ENCODE peak calls at places on chromosome 5, in ten cellular contexts. One of them, this sample, is unnamed.

GRCh38 chr5:980001-980588 is 28.5 kb upstream of the NKD2 start:
- DNase-seq in Calu3: peak
- DNase-seq in effector memory CD4-positive, alpha-beta T cell: no peak
- DNase-seq in naive thymus-derived CD8-positive, alpha-beta T cell: no peak
- DNase-seq in stimulated activated CD4-positive, alpha-beta T cell treated with anti-CD3 and anti-CD28 coated beads, Interleukin-1b, Interleukin-23, amount 100 ng/mL, for 4 hours: no peak
- DNase-seq in RKO: no peak
- DNase-seq in AG04450: no peak
- DNase-seq in CD8-positive, alpha-beta T cell: no peak
- DNase-seq in amniotic stem cell: no peak
- DNase-seq in activated CD4-positive, alpha-beta T cell treated with anti-CD3 and anti-CD28 coated beads, Interleukin-2, amount 10 ng/mL, durations not matched to agents 7 days and 5 days: no peak
- DNase-seq in this sample: no peak

GRCh38 chr5:87150630-87151029 is 117.1 kb upstream of the RASA1 start:
- DNase-seq in Calu3: no peak
- DNase-seq in effector memory CD4-positive, alpha-beta T cell: no peak
- DNase-seq in naive thymus-derived CD8-positive, alpha-beta T cell: no peak
- DNase-seq in stimulated activated CD4-positive, alpha-beta T cell treated with anti-CD3 and anti-CD28 coated beads, Interleukin-1b, Interleukin-23, amount 100 ng/mL, for 4 hours: no peak
- DNase-seq in RKO: no peak
- DNase-seq in AG04450: no peak
- DNase-seq in CD8-positive, alpha-beta T cell: no peak
- DNase-seq in amniotic stem cell: no peak
- DNase-seq in activated CD4-positive, alpha-beta T cell treated with anti-CD3 and anti-CD28 coated beads, Interleukin-2, amount 10 ng/mL, durations not matched to agents 7 days and 5 days: no peak
- DNase-seq in this sample: no peak

GRCh38 chr5:150503977-150504620 is 3.8 kb upstream of the NDST1 start:
- DNase-seq in Calu3: no peak
- DNase-seq in effector memory CD4-positive, alpha-beta T cell: no peak
- DNase-seq in naive thymus-derived CD8-positive, alpha-beta T cell: no peak
- DNase-seq in stimulated activated CD4-positive, alpha-beta T cell treated with anti-CD3 and anti-CD28 coated beads, Interleukin-1b, Interleukin-23, amount 100 ng/mL, for 4 hours: no peak
- DNase-seq in RKO: no peak
- DNase-seq in AG04450: no peak
- DNase-seq in CD8-positive, alpha-beta T cell: no peak
- DNase-seq in amniotic stem cell: no peak
- DNase-seq in activated CD4-positive, alpha-beta T cell treated with anti-CD3 and anti-CD28 coated beads, Interleukin-2, amount 10 ng/mL, durations not matched to agents 7 days and 5 days: no peak
- DNase-seq in this sample: no peak

GRCh38 chr5:139828207-139828895 is 32.7 kb downstream of the PSD2 start:
- DNase-seq in Calu3: no peak
- DNase-seq in effector memory CD4-positive, alpha-beta T cell: no peak
- DNase-seq in naive thymus-derived CD8-positive, alpha-beta T cell: no peak
- DNase-seq in stimulated activated CD4-positive, alpha-beta T cell treated with anti-CD3 and anti-CD28 coated beads, Interleukin-1b, Interleukin-23, amount 100 ng/mL, for 4 hours: no peak
- DNase-seq in RKO: no peak
- DNase-seq in AG04450: no peak
- DNase-seq in CD8-positive, alpha-beta T cell: no peak
- DNase-seq in amniotic stem cell: no peak
- DNase-seq in activated CD4-positive, alpha-beta T cell treated with anti-CD3 and anti-CD28 coated beads, Interleukin-2, amount 10 ng/mL, durations not matched to agents 7 days and 5 days: no peak
- DNase-seq in this sample: no peak

GRCh38 chr5:161547573-161548471 is 1.3 kb upstream of the GABRB2 start:
- DNase-seq in Calu3: peak
- DNase-seq in effector memory CD4-positive, alpha-beta T cell: no peak
- DNase-seq in naive thymus-derived CD8-positive, alpha-beta T cell: no peak
- DNase-seq in stimulated activated CD4-positive, alpha-beta T cell treated with anti-CD3 and anti-CD28 coated beads, Interleukin-1b, Interleukin-23, amount 100 ng/mL, for 4 hours: no peak
- DNase-seq in RKO: no peak
- DNase-seq in AG04450: no peak
- DNase-seq in CD8-positive, alpha-beta T cell: no peak
- DNase-seq in amniotic stem cell: no peak
- DNase-seq in activated CD4-positive, alpha-beta T cell treated with anti-CD3 and anti-CD28 coated beads, Interleukin-2, amount 10 ng/mL, durations not matched to agents 7 days and 5 days: no peak
- DNase-seq in this sample: no peak

GRCh38 chr5:10046681-10047080 is 203.0 kb downstream of the ATPSCKMT start:
- DNase-seq in Calu3: no peak
- DNase-seq in effector memory CD4-positive, alpha-beta T cell: no peak
- DNase-seq in naive thymus-derived CD8-positive, alpha-beta T cell: no peak
- DNase-seq in stimulated activated CD4-positive, alpha-beta T cell treated with anti-CD3 and anti-CD28 coated beads, Interleukin-1b, Interleukin-23, amount 100 ng/mL, for 4 hours: no peak
- DNase-seq in RKO: no peak
- DNase-seq in AG04450: no peak
- DNase-seq in CD8-positive, alpha-beta T cell: no peak
- DNase-seq in amniotic stem cell: no peak
- DNase-seq in activated CD4-positive, alpha-beta T cell treated with anti-CD3 and anti-CD28 coated beads, Interleukin-2, amount 10 ng/mL, durations not matched to agents 7 days and 5 days: no peak
- DNase-seq in this sample: no peak

GRCh38 chr5:71925608-71926091 is 181.6 kb upstream of the MAP1B start:
- DNase-seq in Calu3: no peak
- DNase-seq in effector memory CD4-positive, alpha-beta T cell: no peak
- DNase-seq in naive thymus-derived CD8-positive, alpha-beta T cell: no peak
- DNase-seq in stimulated activated CD4-positive, alpha-beta T cell treated with anti-CD3 and anti-CD28 coated beads, Interleukin-1b, Interleukin-23, amount 100 ng/mL, for 4 hours: no peak
- DNase-seq in RKO: no peak
- DNase-seq in AG04450: no peak
- DNase-seq in CD8-positive, alpha-beta T cell: no peak
- DNase-seq in amniotic stem cell: no peak
- DNase-seq in activated CD4-positive, alpha-beta T cell treated with anti-CD3 and anti-CD28 coated beads, Interleukin-2, amount 10 ng/mL, durations not matched to agents 7 days and 5 days: no peak
- DNase-seq in this sample: no peak

GRCh38 chr5:78213799-78214198 is 80.7 kb downstream of the AP3B1 start:
- DNase-seq in Calu3: no peak
- DNase-seq in effector memory CD4-positive, alpha-beta T cell: no peak
- DNase-seq in naive thymus-derived CD8-positive, alpha-beta T cell: no peak
- DNase-seq in stimulated activated CD4-positive, alpha-beta T cell treated with anti-CD3 and anti-CD28 coated beads, Interleukin-1b, Interleukin-23, amount 100 ng/mL, for 4 hours: no peak
- DNase-seq in RKO: no peak
- DNase-seq in AG04450: no peak
- DNase-seq in CD8-positive, alpha-beta T cell: no peak
- DNase-seq in amniotic stem cell: no peak
- DNase-seq in activated CD4-positive, alpha-beta T cell treated with anti-CD3 and anti-CD28 coated beads, Interleukin-2, amount 10 ng/mL, durations not matched to agents 7 days and 5 days: no peak
- DNase-seq in this sample: no peak

GRCh38 chr5:5141625-5142527 is 1.7 kb downstream of the ADAMTS16 start:
- DNase-seq in Calu3: peak
- DNase-seq in effector memory CD4-positive, alpha-beta T cell: no peak
- DNase-seq in naive thymus-derived CD8-positive, alpha-beta T cell: peak
- DNase-seq in stimulated activated CD4-positive, alpha-beta T cell treated with anti-CD3 and anti-CD28 coated beads, Interleukin-1b, Interleukin-23, amount 100 ng/mL, for 4 hours: peak
- DNase-seq in RKO: peak
- DNase-seq in AG04450: peak
- DNase-seq in CD8-positive, alpha-beta T cell: no peak
- DNase-seq in amniotic stem cell: peak
- DNase-seq in activated CD4-positive, alpha-beta T cell treated with anti-CD3 and anti-CD28 coated beads, Interleukin-2, amount 10 ng/mL, durations not matched to agents 7 days and 5 days: peak
- DNase-seq in this sample: peak

GRCh38 chr5:14767942-14768837 is 103.4 kb downstream of the ANKH start:
- DNase-seq in Calu3: no peak
- DNase-seq in effector memory CD4-positive, alpha-beta T cell: no peak
- DNase-seq in naive thymus-derived CD8-positive, alpha-beta T cell: no peak
- DNase-seq in stimulated activated CD4-positive, alpha-beta T cell treated with anti-CD3 and anti-CD28 coated beads, Interleukin-1b, Interleukin-23, amount 100 ng/mL, for 4 hours: no peak
- DNase-seq in RKO: no peak
- DNase-seq in AG04450: no peak
- DNase-seq in CD8-positive, alpha-beta T cell: no peak
- DNase-seq in amniotic stem cell: no peak
- DNase-seq in activated CD4-positive, alpha-beta T cell treated with anti-CD3 and anti-CD28 coated beads, Interleukin-2, amount 10 ng/mL, durations not matched to agents 7 days and 5 days: no peak
- DNase-seq in this sample: peak

GRCh38 chr5:88680253-88681132 is 202.5 kb downstream of the MEF2C start:
- DNase-seq in Calu3: peak
- DNase-seq in effector memory CD4-positive, alpha-beta T cell: peak
- DNase-seq in naive thymus-derived CD8-positive, alpha-beta T cell: peak
- DNase-seq in stimulated activated CD4-positive, alpha-beta T cell treated with anti-CD3 and anti-CD28 coated beads, Interleukin-1b, Interleukin-23, amount 100 ng/mL, for 4 hours: peak
- DNase-seq in RKO: peak
- DNase-seq in AG04450: no peak
- DNase-seq in CD8-positive, alpha-beta T cell: peak
- DNase-seq in amniotic stem cell: no peak
- DNase-seq in activated CD4-positive, alpha-beta T cell treated with anti-CD3 and anti-CD28 coated beads, Interleukin-2, amount 10 ng/mL, durations not matched to agents 7 days and 5 days: peak
- DNase-seq in this sample: peak

GRCh38 chr5:112738180-112738560 is 485 bp downstream of the APC start:
- DNase-seq in Calu3: peak
- DNase-seq in effector memory CD4-positive, alpha-beta T cell: no peak
- DNase-seq in naive thymus-derived CD8-positive, alpha-beta T cell: no peak
- DNase-seq in stimulated activated CD4-positive, alpha-beta T cell treated with anti-CD3 and anti-CD28 coated beads, Interleukin-1b, Interleukin-23, amount 100 ng/mL, for 4 hours: no peak
- DNase-seq in RKO: peak
- DNase-seq in AG04450: no peak
- DNase-seq in CD8-positive, alpha-beta T cell: no peak
- DNase-seq in amniotic stem cell: no peak
- DNase-seq in activated CD4-positive, alpha-beta T cell treated with anti-CD3 and anti-CD28 coated beads, Interleukin-2, amount 10 ng/mL, durations not matched to agents 7 days and 5 days: peak
- DNase-seq in this sample: no peak

GRCh38 chr5:158022393-158022792 is 163.4 kb upstream of the CLINT1 start:
- DNase-seq in Calu3: no peak
- DNase-seq in effector memory CD4-positive, alpha-beta T cell: no peak
- DNase-seq in naive thymus-derived CD8-positive, alpha-beta T cell: no peak
- DNase-seq in stimulated activated CD4-positive, alpha-beta T cell treated with anti-CD3 and anti-CD28 coated beads, Interleukin-1b, Interleukin-23, amount 100 ng/mL, for 4 hours: no peak
- DNase-seq in RKO: no peak
- DNase-seq in AG04450: no peak
- DNase-seq in CD8-positive, alpha-beta T cell: no peak
- DNase-seq in amniotic stem cell: no peak
- DNase-seq in activated CD4-positive, alpha-beta T cell treated with anti-CD3 and anti-CD28 coated beads, Interleukin-2, amount 10 ng/mL, durations not matched to agents 7 days and 5 days: no peak
- DNase-seq in this sample: no peak

GRCh38 chr5:67431191-67431590 is 234.6 kb upstream of the CD180 start:
- DNase-seq in Calu3: no peak
- DNase-seq in effector memory CD4-positive, alpha-beta T cell: no peak
- DNase-seq in naive thymus-derived CD8-positive, alpha-beta T cell: no peak
- DNase-seq in stimulated activated CD4-positive, alpha-beta T cell treated with anti-CD3 and anti-CD28 coated beads, Interleukin-1b, Interleukin-23, amount 100 ng/mL, for 4 hours: no peak
- DNase-seq in RKO: peak
- DNase-seq in AG04450: no peak
- DNase-seq in CD8-positive, alpha-beta T cell: no peak
- DNase-seq in amniotic stem cell: no peak
- DNase-seq in activated CD4-positive, alpha-beta T cell treated with anti-CD3 and anti-CD28 coated beads, Interleukin-2, amount 10 ng/mL, durations not matched to agents 7 days and 5 days: no peak
- DNase-seq in this sample: no peak

GRCh38 chr5:143119881-143120341 is 283.6 kb downstream of the NR3C1 start:
- DNase-seq in Calu3: no peak
- DNase-seq in effector memory CD4-positive, alpha-beta T cell: no peak
- DNase-seq in naive thymus-derived CD8-positive, alpha-beta T cell: no peak
- DNase-seq in stimulated activated CD4-positive, alpha-beta T cell treated with anti-CD3 and anti-CD28 coated beads, Interleukin-1b, Interleukin-23, amount 100 ng/mL, for 4 hours: no peak
- DNase-seq in RKO: no peak
- DNase-seq in AG04450: no peak
- DNase-seq in CD8-positive, alpha-beta T cell: no peak
- DNase-seq in amniotic stem cell: no peak
- DNase-seq in activated CD4-positive, alpha-beta T cell treated with anti-CD3 and anti-CD28 coated beads, Interleukin-2, amount 10 ng/mL, durations not matched to agents 7 days and 5 days: no peak
- DNase-seq in this sample: no peak

GRCh38 chr5:39716532-39716971 is 291.8 kb upstream of the DAB2 start:
- DNase-seq in Calu3: peak
- DNase-seq in effector memory CD4-positive, alpha-beta T cell: no peak
- DNase-seq in naive thymus-derived CD8-positive, alpha-beta T cell: peak
- DNase-seq in stimulated activated CD4-positive, alpha-beta T cell treated with anti-CD3 and anti-CD28 coated beads, Interleukin-1b, Interleukin-23, amount 100 ng/mL, for 4 hours: peak
- DNase-seq in RKO: peak
- DNase-seq in AG04450: no peak
- DNase-seq in CD8-positive, alpha-beta T cell: no peak
- DNase-seq in amniotic stem cell: peak
- DNase-seq in activated CD4-positive, alpha-beta T cell treated with anti-CD3 and anti-CD28 coated beads, Interleukin-2, amount 10 ng/mL, durations not matched to agents 7 days and 5 days: peak
- DNase-seq in this sample: no peak

GRCh38 chr5:103512506-103512905 is 50.1 kb downstream of the NUDT12 start:
- DNase-seq in Calu3: no peak
- DNase-seq in effector memory CD4-positive, alpha-beta T cell: no peak
- DNase-seq in naive thymus-derived CD8-positive, alpha-beta T cell: no peak
- DNase-seq in stimulated activated CD4-positive, alpha-beta T cell treated with anti-CD3 and anti-CD28 coated beads, Interleukin-1b, Interleukin-23, amount 100 ng/mL, for 4 hours: no peak
- DNase-seq in RKO: no peak
- DNase-seq in AG04450: no peak
- DNase-seq in CD8-positive, alpha-beta T cell: no peak
- DNase-seq in amniotic stem cell: no peak
- DNase-seq in activated CD4-positive, alpha-beta T cell treated with anti-CD3 and anti-CD28 coated beads, Interleukin-2, amount 10 ng/mL, durations not matched to agents 7 days and 5 days: no peak
- DNase-seq in this sample: no peak

GRCh38 chr5:117590944-117591343 is 1016.3 kb upstream of the SEMA6A start:
- DNase-seq in Calu3: peak
- DNase-seq in effector memory CD4-positive, alpha-beta T cell: no peak
- DNase-seq in naive thymus-derived CD8-positive, alpha-beta T cell: no peak
- DNase-seq in stimulated activated CD4-positive, alpha-beta T cell treated with anti-CD3 and anti-CD28 coated beads, Interleukin-1b, Interleukin-23, amount 100 ng/mL, for 4 hours: no peak
- DNase-seq in RKO: peak
- DNase-seq in AG04450: no peak
- DNase-seq in CD8-positive, alpha-beta T cell: no peak
- DNase-seq in amniotic stem cell: peak
- DNase-seq in activated CD4-positive, alpha-beta T cell treated with anti-CD3 and anti-CD28 coated beads, Interleukin-2, amount 10 ng/mL, durations not matched to agents 7 days and 5 days: no peak
- DNase-seq in this sample: no peak

GRCh38 chr5:103006921-103007320 is 113.0 kb downstream of the GIN1 start:
- DNase-seq in Calu3: no peak
- DNase-seq in effector memory CD4-positive, alpha-beta T cell: no peak
- DNase-seq in naive thymus-derived CD8-positive, alpha-beta T cell: no peak
- DNase-seq in stimulated activated CD4-positive, alpha-beta T cell treated with anti-CD3 and anti-CD28 coated beads, Interleukin-1b, Interleukin-23, amount 100 ng/mL, for 4 hours: no peak
- DNase-seq in RKO: no peak
- DNase-seq in AG04450: no peak
- DNase-seq in CD8-positive, alpha-beta T cell: no peak
- DNase-seq in amniotic stem cell: no peak
- DNase-seq in activated CD4-positive, alpha-beta T cell treated with anti-CD3 and anti-CD28 coated beads, Interleukin-2, amount 10 ng/mL, durations not matched to agents 7 days and 5 days: no peak
- DNase-seq in this sample: no peak

GRCh38 chr5:141760193-141760592 is 78.2 kb upstream of the ARAP3 start:
- DNase-seq in Calu3: no peak
- DNase-seq in effector memory CD4-positive, alpha-beta T cell: no peak
- DNase-seq in naive thymus-derived CD8-positive, alpha-beta T cell: no peak
- DNase-seq in stimulated activated CD4-positive, alpha-beta T cell treated with anti-CD3 and anti-CD28 coated beads, Interleukin-1b, Interleukin-23, amount 100 ng/mL, for 4 hours: no peak
- DNase-seq in RKO: no peak
- DNase-seq in AG04450: no peak
- DNase-seq in CD8-positive, alpha-beta T cell: no peak
- DNase-seq in amniotic stem cell: no peak
- DNase-seq in activated CD4-positive, alpha-beta T cell treated with anti-CD3 and anti-CD28 coated beads, Interleukin-2, amount 10 ng/mL, durations not matched to agents 7 days and 5 days: no peak
- DNase-seq in this sample: no peak

GRCh38 chr5:9098990-9099389 is 446.9 kb downstream of the SEMA5A start:
- DNase-seq in Calu3: no peak
- DNase-seq in effector memory CD4-positive, alpha-beta T cell: no peak
- DNase-seq in naive thymus-derived CD8-positive, alpha-beta T cell: no peak
- DNase-seq in stimulated activated CD4-positive, alpha-beta T cell treated with anti-CD3 and anti-CD28 coated beads, Interleukin-1b, Interleukin-23, amount 100 ng/mL, for 4 hours: no peak
- DNase-seq in RKO: no peak
- DNase-seq in AG04450: no peak
- DNase-seq in CD8-positive, alpha-beta T cell: no peak
- DNase-seq in amniotic stem cell: no peak
- DNase-seq in activated CD4-positive, alpha-beta T cell treated with anti-CD3 and anti-CD28 coated beads, Interleukin-2, amount 10 ng/mL, durations not matched to agents 7 days and 5 days: no peak
- DNase-seq in this sample: no peak